ENCODE peak calls at places on chromosome 21, in seven cellular contexts. One of them, this sample, is unnamed.

GRCh38 chr21:39103689-39104088 is 79.6 kb downstream of the PSMG1 start:
- DNase-seq in AML-193: no peak
- DNase-seq in EL: peak
- DNase-seq in CD8-positive, alpha-beta memory T cell: no peak
- DNase-seq in naive thymus-derived CD4-positive, alpha-beta T cell: no peak
- DNase-seq in activated CD8-positive, alpha-beta memory T cell treated with anti-CD3 and anti-CD28 coated beads, Interleukin-2, amount 10 ng/mL, durations not matched to agents 7 days and 5 days: no peak
- DNase-seq in HT1080: no peak
- DNase-seq in this sample: no peak

GRCh38 chr21:34536820-34537219 is 24.8 kb upstream of the KCNE1 start:
- DNase-seq in CD8-positive, alpha-beta memory T cell: no peak
- DNase-seq in AML-193: no peak
- DNase-seq in naive thymus-derived CD4-positive, alpha-beta T cell: no peak
- DNase-seq in HT1080: no peak
- DNase-seq in activated CD8-positive, alpha-beta memory T cell treated with anti-CD3 and anti-CD28 coated beads, Interleukin-2, amount 10 ng/mL, durations not matched to agents 7 days and 5 days: no peak
- DNase-seq in EL: peak
- DNase-seq in this sample: peak

GRCh38 chr21:31580866-31581276 is 78.6 kb upstream of the SOD1 start:
- DNase-seq in activated CD8-positive, alpha-beta memory T cell treated with anti-CD3 and anti-CD28 coated beads, Interleukin-2, amount 10 ng/mL, durations not matched to agents 7 days and 5 days: peak
- DNase-seq in HT1080: peak
- DNase-seq in CD8-positive, alpha-beta memory T cell: peak
- DNase-seq in EL: peak
- DNase-seq in AML-193: peak
- DNase-seq in naive thymus-derived CD4-positive, alpha-beta T cell: peak
- DNase-seq in this sample: peak

GRCh38 chr21:31780944-31781343 is 49.0 kb upstream of the SCAF4 start:
- DNase-seq in CD8-positive, alpha-beta memory T cell: no peak
- DNase-seq in AML-193: no peak
- DNase-seq in EL: no peak
- DNase-seq in activated CD8-positive, alpha-beta memory T cell treated with anti-CD3 and anti-CD28 coated beads, Interleukin-2, amount 10 ng/mL, durations not matched to agents 7 days and 5 days: no peak
- DNase-seq in naive thymus-derived CD4-positive, alpha-beta T cell: no peak
- DNase-seq in HT1080: no peak
- DNase-seq in this sample: peak

GRCh38 chr21:46551636-46552241 is 53.1 kb downstream of the S100B start:
- DNase-seq in activated CD8-positive, alpha-beta memory T cell treated with anti-CD3 and anti-CD28 coated beads, Interleukin-2, amount 10 ng/mL, durations not matched to agents 7 days and 5 days: peak
- DNase-seq in EL: no peak
- DNase-seq in HT1080: no peak
- DNase-seq in CD8-positive, alpha-beta memory T cell: peak
- DNase-seq in naive thymus-derived CD4-positive, alpha-beta T cell: peak
- DNase-seq in AML-193: no peak
- DNase-seq in this sample: no peak

GRCh38 chr21:44687671-44688070 is 5.7 kb upstream of the KRTAP12-1 start:
- DNase-seq in HT1080: no peak
- DNase-seq in CD8-positive, alpha-beta memory T cell: no peak
- DNase-seq in activated CD8-positive, alpha-beta memory T cell treated with anti-CD3 and anti-CD28 coated beads, Interleukin-2, amount 10 ng/mL, durations not matched to agents 7 days and 5 days: no peak
- DNase-seq in naive thymus-derived CD4-positive, alpha-beta T cell: no peak
- DNase-seq in AML-193: no peak
- DNase-seq in EL: no peak
- DNase-seq in this sample: no peak

GRCh38 chr21:31623664-31624063 is 35.8 kb upstream of the SOD1 start:
- DNase-seq in AML-193: no peak
- DNase-seq in EL: no peak
- DNase-seq in CD8-positive, alpha-beta memory T cell: no peak
- DNase-seq in HT1080: no peak
- DNase-seq in activated CD8-positive, alpha-beta memory T cell treated with anti-CD3 and anti-CD28 coated beads, Interleukin-2, amount 10 ng/mL, durations not matched to agents 7 days and 5 days: no peak
- DNase-seq in naive thymus-derived CD4-positive, alpha-beta T cell: no peak
- DNase-seq in this sample: no peak

GRCh38 chr21:30251781-30252180 is 31.0 kb downstream of the KRTAP24-1 start:
- DNase-seq in AML-193: no peak
- DNase-seq in CD8-positive, alpha-beta memory T cell: no peak
- DNase-seq in activated CD8-positive, alpha-beta memory T cell treated with anti-CD3 and anti-CD28 coated beads, Interleukin-2, amount 10 ng/mL, durations not matched to agents 7 days and 5 days: no peak
- DNase-seq in HT1080: no peak
- DNase-seq in EL: no peak
- DNase-seq in naive thymus-derived CD4-positive, alpha-beta T cell: no peak
- DNase-seq in this sample: peak

GRCh38 chr21:44849616-44850130 is 23.8 kb downstream of the PTTG1IP start:
- DNase-seq in HT1080: no peak
- DNase-seq in AML-193: no peak
- DNase-seq in CD8-positive, alpha-beta memory T cell: no peak
- DNase-seq in EL: no peak
- DNase-seq in naive thymus-derived CD4-positive, alpha-beta T cell: no peak
- DNase-seq in activated CD8-positive, alpha-beta memory T cell treated with anti-CD3 and anti-CD28 coated beads, Interleukin-2, amount 10 ng/mL, durations not matched to agents 7 days and 5 days: no peak
- DNase-seq in this sample: no peak

GRCh38 chr21:46607605-46608004 is 2.7 kb upstream of the S100B start:
- DNase-seq in EL: no peak
- DNase-seq in AML-193: no peak
- DNase-seq in HT1080: no peak
- DNase-seq in CD8-positive, alpha-beta memory T cell: no peak
- DNase-seq in activated CD8-positive, alpha-beta memory T cell treated with anti-CD3 and anti-CD28 coated beads, Interleukin-2, amount 10 ng/mL, durations not matched to agents 7 days and 5 days: no peak
- DNase-seq in naive thymus-derived CD4-positive, alpha-beta T cell: no peak
- DNase-seq in this sample: no peak

GRCh38 chr21:37149411-37149810 is 76.4 kb downstream of the TTC3 start:
- DNase-seq in AML-193: no peak
- DNase-seq in EL: peak
- DNase-seq in HT1080: no peak
- DNase-seq in CD8-positive, alpha-beta memory T cell: no peak
- DNase-seq in naive thymus-derived CD4-positive, alpha-beta T cell: no peak
- DNase-seq in activated CD8-positive, alpha-beta memory T cell treated with anti-CD3 and anti-CD28 coated beads, Interleukin-2, amount 10 ng/mL, durations not matched to agents 7 days and 5 days: no peak
- DNase-seq in this sample: peak

GRCh38 chr21:46119565-46120271 is 21.8 kb downstream of the COL6A2 start:
- DNase-seq in naive thymus-derived CD4-positive, alpha-beta T cell: no peak
- DNase-seq in activated CD8-positive, alpha-beta memory T cell treated with anti-CD3 and anti-CD28 coated beads, Interleukin-2, amount 10 ng/mL, durations not matched to agents 7 days and 5 days: peak
- DNase-seq in HT1080: no peak
- DNase-seq in AML-193: no peak
- DNase-seq in CD8-positive, alpha-beta memory T cell: peak
- DNase-seq in EL: no peak
- DNase-seq in this sample: no peak

GRCh38 chr21:15272591-15272990 is 207.8 kb upstream of the NRIP1 start:
- DNase-seq in activated CD8-positive, alpha-beta memory T cell treated with anti-CD3 and anti-CD28 coated beads, Interleukin-2, amount 10 ng/mL, durations not matched to agents 7 days and 5 days: no peak
- DNase-seq in EL: no peak
- DNase-seq in CD8-positive, alpha-beta memory T cell: no peak
- DNase-seq in HT1080: no peak
- DNase-seq in AML-193: no peak
- DNase-seq in naive thymus-derived CD4-positive, alpha-beta T cell: no peak
- DNase-seq in this sample: no peak

GRCh38 chr21:45057886-45058285 is 16.5 kb upstream of the ADARB1 start:
- DNase-seq in CD8-positive, alpha-beta memory T cell: no peak
- DNase-seq in EL: no peak
- DNase-seq in HT1080: no peak
- DNase-seq in activated CD8-positive, alpha-beta memory T cell treated with anti-CD3 and anti-CD28 coated beads, Interleukin-2, amount 10 ng/mL, durations not matched to agents 7 days and 5 days: no peak
- DNase-seq in AML-193: no peak
- DNase-seq in naive thymus-derived CD4-positive, alpha-beta T cell: no peak
- DNase-seq in this sample: no peak

GRCh38 chr21:44082648-44083436 is 24.4 kb upstream of the PWP2 start:
- DNase-seq in EL: no peak
- DNase-seq in AML-193: no peak
- DNase-seq in HT1080: no peak
- DNase-seq in CD8-positive, alpha-beta memory T cell: no peak
- DNase-seq in naive thymus-derived CD4-positive, alpha-beta T cell: no peak
- DNase-seq in activated CD8-positive, alpha-beta memory T cell treated with anti-CD3 and anti-CD28 coated beads, Interleukin-2, amount 10 ng/mL, durations not matched to agents 7 days and 5 days: no peak
- DNase-seq in this sample: peak

GRCh38 chr21:42315296-42315891 is at the start of gene TFF3:
- DNase-seq in activated CD8-positive, alpha-beta memory T cell treated with anti-CD3 and anti-CD28 coated beads, Interleukin-2, amount 10 ng/mL, durations not matched to agents 7 days and 5 days: peak
- DNase-seq in HT1080: no peak
- DNase-seq in naive thymus-derived CD4-positive, alpha-beta T cell: no peak
- DNase-seq in EL: no peak
- DNase-seq in AML-193: no peak
- DNase-seq in CD8-positive, alpha-beta memory T cell: no peak
- DNase-seq in this sample: peak